ENCODE peak calls at places on chromosomes 16 and 17, in ten cellular contexts. One of them, this sample, is unnamed. For H3K36me3, the result is how much of the 10 kb centered on the place peaks cover.

GRCh38 chr17:71726320-71726719 is 394.5 kb upstream of the SOX9 start:
- DNase-seq in naive thymus-derived CD4-positive, alpha-beta T cell: no peak
- DNase-seq in ovary: no peak
- DNase-seq in cardiac muscle cell: no peak
- DNase-seq in colonic mucosa: no peak
- DNase-seq in kidney: no peak
- DNase-seq in HepG2: no peak
- DNase-seq in MM.1S: no peak
- DNase-seq in GM23248: peak
- DNase-seq in SJSA1: no peak
- DNase-seq in this sample: no peak

GRCh38 chr17:6061290-6061689 is 8.9 kb upstream of the WSCD1 start:
- DNase-seq in HepG2: peak
- DNase-seq in colonic mucosa: no peak
- DNase-seq in GM23248: peak
- DNase-seq in MM.1S: no peak
- DNase-seq in cardiac muscle cell: no peak
- DNase-seq in SJSA1: peak
- DNase-seq in kidney: peak
- DNase-seq in naive thymus-derived CD4-positive, alpha-beta T cell: no peak
- DNase-seq in ovary: no peak
- DNase-seq in this sample: no peak

GRCh38 chr17:6471531-6472465 is 27.5 kb downstream of the PIMREG start:
- DNase-seq in naive thymus-derived CD4-positive, alpha-beta T cell: no peak
- DNase-seq in colonic mucosa: no peak
- DNase-seq in HepG2: no peak
- DNase-seq in ovary: peak
- DNase-seq in GM23248: peak
- DNase-seq in SJSA1: peak
- DNase-seq in MM.1S: no peak
- DNase-seq in kidney: no peak
- DNase-seq in cardiac muscle cell: no peak
- DNase-seq in this sample: no peak

GRCh38 chr17:15490634-15491261 is 23.3 kb upstream of the CDRT4 start:
- DNase-seq in MM.1S: no peak
- DNase-seq in SJSA1: peak
- DNase-seq in HepG2: no peak
- DNase-seq in ovary: peak
- DNase-seq in cardiac muscle cell: peak
- DNase-seq in kidney: peak
- DNase-seq in naive thymus-derived CD4-positive, alpha-beta T cell: no peak
- DNase-seq in colonic mucosa: peak
- DNase-seq in GM23248: peak
- DNase-seq in this sample: peak

GRCh38 chr16:27097671-27098275 is 31.0 kb downstream of the C16orf82 start:
- DNase-seq in MM.1S: no peak
- DNase-seq in ovary: no peak
- DNase-seq in HepG2: no peak
- DNase-seq in colonic mucosa: no peak
- DNase-seq in cardiac muscle cell: no peak
- DNase-seq in GM23248: peak
- DNase-seq in naive thymus-derived CD4-positive, alpha-beta T cell: no peak
- DNase-seq in SJSA1: no peak
- DNase-seq in kidney: peak
- DNase-seq in this sample: peak

GRCh38 chr16:4664538-4665418 is 28.6 kb upstream of the NUDT16L1 start:
- DNase-seq in ovary: peak
- DNase-seq in GM23248: no peak
- DNase-seq in kidney: no peak
- DNase-seq in colonic mucosa: peak
- DNase-seq in HepG2: peak
- DNase-seq in SJSA1: no peak
- DNase-seq in naive thymus-derived CD4-positive, alpha-beta T cell: peak
- DNase-seq in cardiac muscle cell: no peak
- DNase-seq in MM.1S: peak
- DNase-seq in this sample: no peak

GRCh38 chr17:45776896-45777295 is 7.2 kb upstream of the CRHR1 start:
- DNase-seq in cardiac muscle cell: no peak
- DNase-seq in ovary: no peak
- DNase-seq in MM.1S: no peak
- DNase-seq in SJSA1: no peak
- DNase-seq in naive thymus-derived CD4-positive, alpha-beta T cell: no peak
- DNase-seq in colonic mucosa: no peak
- DNase-seq in GM23248: no peak
- DNase-seq in HepG2: no peak
- DNase-seq in kidney: no peak
- DNase-seq in this sample: no peak

GRCh38 chr17:17922198-17922901 is 49.9 kb downstream of the TOM1L2 start:
- DNase-seq in ovary: no peak
- DNase-seq in kidney: no peak
- DNase-seq in HepG2: no peak
- DNase-seq in colonic mucosa: no peak
- DNase-seq in GM23248: no peak
- DNase-seq in cardiac muscle cell: peak
- DNase-seq in SJSA1: no peak
- DNase-seq in MM.1S: no peak
- DNase-seq in naive thymus-derived CD4-positive, alpha-beta T cell: no peak
- DNase-seq in this sample: no peak

GRCh38 chr17:31521632-31522283 is 130.3 kb downstream of the RAB11FIP4 start:
- DNase-seq in colonic mucosa: no peak
- DNase-seq in GM23248: no peak
- DNase-seq in SJSA1: no peak
- DNase-seq in MM.1S: no peak
- DNase-seq in cardiac muscle cell: no peak
- DNase-seq in kidney: no peak
- DNase-seq in naive thymus-derived CD4-positive, alpha-beta T cell: no peak
- DNase-seq in HepG2: no peak
- DNase-seq in ovary: no peak
- DNase-seq in this sample: no peak

GRCh38 chr16:68843482-68844210 is at the start of gene TANGO6:
- DNase-seq in MM.1S: peak
- DNase-seq in kidney: peak
- DNase-seq in cardiac muscle cell: peak
- DNase-seq in ovary: peak
- DNase-seq in colonic mucosa: peak
- DNase-seq in naive thymus-derived CD4-positive, alpha-beta T cell: peak
- DNase-seq in SJSA1: peak
- DNase-seq in HepG2: peak
- DNase-seq in GM23248: peak
- DNase-seq in this sample: peak

DNA sequence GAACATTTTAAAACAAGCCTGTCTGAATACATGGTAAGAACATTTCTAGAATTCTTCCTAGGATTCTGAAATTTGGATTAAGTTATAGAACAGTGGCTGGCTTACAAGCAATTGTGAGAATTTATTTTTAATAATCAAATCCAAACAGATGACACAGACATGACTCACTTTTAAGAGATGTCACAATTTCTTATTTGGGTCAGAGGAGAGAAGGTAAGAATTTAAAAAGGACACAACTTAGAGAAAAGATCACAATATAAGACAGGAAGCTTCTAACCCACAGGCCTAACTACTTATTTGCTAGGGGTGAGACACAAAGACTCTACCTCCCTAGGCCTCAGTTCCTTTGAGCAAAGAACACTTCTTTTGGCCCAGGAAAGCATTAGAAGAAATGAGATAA is 32.7 kb downstream of the ZZEF1 start:
- DNase-seq in ovary: no peak
- DNase-seq in SJSA1: peak
- DNase-seq in naive thymus-derived CD4-positive, alpha-beta T cell: no peak
- DNase-seq in colonic mucosa: no peak
- DNase-seq in cardiac muscle cell: no peak
- DNase-seq in GM23248: peak
- DNase-seq in HepG2: no peak
- DNase-seq in MM.1S: no peak
- DNase-seq in kidney: no peak
- DNase-seq in this sample: no peak
- H3K36me3 ChIP-seq in ovary: under half
- H3K36me3 ChIP-seq in SJSA1: half or more
- H3K36me3 ChIP-seq in naive thymus-derived CD4-positive, alpha-beta T cell: half or more
- H3K36me3 ChIP-seq in colonic mucosa: under half
- H3K36me3 ChIP-seq in cardiac muscle cell: half or more
- H3K36me3 ChIP-seq in GM23248: under half
- H3K36me3 ChIP-seq in HepG2: half or more
- H3K36me3 ChIP-seq in MM.1S: under half
- H3K36me3 ChIP-seq in kidney: under half
- H3K36me3 ChIP-seq in this sample: half or more

GRCh38 chr16:23679986-23680336 is 1.3 kb downstream of the PLK1 start:
- DNase-seq in HepG2: no peak
- DNase-seq in GM23248: no peak
- DNase-seq in kidney: no peak
- DNase-seq in ovary: no peak
- DNase-seq in cardiac muscle cell: no peak
- DNase-seq in SJSA1: no peak
- DNase-seq in colonic mucosa: no peak
- DNase-seq in MM.1S: peak
- DNase-seq in naive thymus-derived CD4-positive, alpha-beta T cell: no peak
- DNase-seq in this sample: no peak

GRCh38 chr16:23682181-23682580 is 3.5 kb downstream of the PLK1 start:
- DNase-seq in ovary: no peak
- DNase-seq in colonic mucosa: no peak
- DNase-seq in SJSA1: no peak
- DNase-seq in kidney: no peak
- DNase-seq in MM.1S: no peak
- DNase-seq in GM23248: peak
- DNase-seq in cardiac muscle cell: no peak
- DNase-seq in HepG2: no peak
- DNase-seq in naive thymus-derived CD4-positive, alpha-beta T cell: no peak
- DNase-seq in this sample: no peak

GRCh38 chr16:23679274-23679985 is 741 bp downstream of the PLK1 start:
- DNase-seq in kidney: no peak
- DNase-seq in colonic mucosa: peak
- DNase-seq in naive thymus-derived CD4-positive, alpha-beta T cell: no peak
- DNase-seq in SJSA1: peak
- DNase-seq in GM23248: no peak
- DNase-seq in MM.1S: peak
- DNase-seq in ovary: no peak
- DNase-seq in HepG2: peak
- DNase-seq in cardiac muscle cell: peak
- DNase-seq in this sample: no peak

GRCh38 chr16:23676924-23677480 is 1.7 kb upstream of the PLK1 start:
- DNase-seq in MM.1S: no peak
- DNase-seq in kidney: no peak
- DNase-seq in GM23248: peak
- DNase-seq in ovary: no peak
- DNase-seq in SJSA1: no peak
- DNase-seq in HepG2: no peak
- DNase-seq in naive thymus-derived CD4-positive, alpha-beta T cell: no peak
- DNase-seq in colonic mucosa: peak
- DNase-seq in cardiac muscle cell: no peak
- DNase-seq in this sample: no peak

GRCh38 chr16:23678430-23679273 is at the start of gene PLK1:
- DNase-seq in colonic mucosa: peak
- DNase-seq in cardiac muscle cell: peak
- DNase-seq in MM.1S: peak
- DNase-seq in kidney: peak
- DNase-seq in ovary: peak
- DNase-seq in GM23248: peak
- DNase-seq in HepG2: peak
- DNase-seq in SJSA1: peak
- DNase-seq in naive thymus-derived CD4-positive, alpha-beta T cell: peak
- DNase-seq in this sample: peak
- H3K36me3 ChIP-seq in colonic mucosa: under half
- H3K36me3 ChIP-seq in cardiac muscle cell: under half
- H3K36me3 ChIP-seq in MM.1S: under half
- H3K36me3 ChIP-seq in kidney: under half
- H3K36me3 ChIP-seq in ovary: under half
- H3K36me3 ChIP-seq in GM23248: under half
- H3K36me3 ChIP-seq in HepG2: under half
- H3K36me3 ChIP-seq in SJSA1: half or more
- H3K36me3 ChIP-seq in naive thymus-derived CD4-positive, alpha-beta T cell: under half
- H3K36me3 ChIP-seq in this sample: under half

DNA sequence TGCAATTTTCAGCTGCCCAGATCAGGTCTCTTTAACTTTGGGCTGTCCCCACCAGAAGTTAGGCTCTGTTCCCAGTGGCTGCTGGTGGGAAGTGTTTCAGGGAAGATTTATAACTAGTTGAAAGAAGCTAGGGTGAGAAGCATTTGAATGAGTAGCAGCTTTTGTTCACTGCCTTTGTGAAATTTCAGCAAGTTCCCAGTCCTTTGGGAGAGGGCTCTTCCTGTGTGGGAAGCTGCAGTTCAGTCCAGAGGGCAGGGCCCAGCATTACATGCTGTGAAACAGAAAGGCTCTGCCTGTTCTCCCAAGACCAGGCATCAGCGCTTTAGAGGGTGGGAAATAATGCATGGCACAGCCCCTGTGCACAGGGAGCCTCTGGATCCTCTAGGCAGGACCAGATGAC is 17.8 kb downstream of the PROCA1 start:
- DNase-seq in HepG2: no peak
- DNase-seq in kidney: no peak
- DNase-seq in SJSA1: no peak
- DNase-seq in ovary: no peak
- DNase-seq in naive thymus-derived CD4-positive, alpha-beta T cell: no peak
- DNase-seq in GM23248: no peak
- DNase-seq in colonic mucosa: no peak
- DNase-seq in cardiac muscle cell: no peak
- DNase-seq in MM.1S: no peak
- DNase-seq in this sample: no peak
- H3K36me3 ChIP-seq in HepG2: half or more
- H3K36me3 ChIP-seq in kidney: half or more
- H3K36me3 ChIP-seq in SJSA1: half or more
- H3K36me3 ChIP-seq in ovary: under half
- H3K36me3 ChIP-seq in naive thymus-derived CD4-positive, alpha-beta T cell: half or more
- H3K36me3 ChIP-seq in GM23248: half or more
- H3K36me3 ChIP-seq in colonic mucosa: under half
- H3K36me3 ChIP-seq in cardiac muscle cell: half or more
- H3K36me3 ChIP-seq in MM.1S: under half
- H3K36me3 ChIP-seq in this sample: half or more

GRCh38 chr17:81046131-81046769 is 11.3 kb downstream of the BAIAP2 start:
- DNase-seq in ovary: no peak
- DNase-seq in SJSA1: no peak
- DNase-seq in GM23248: no peak
- DNase-seq in MM.1S: no peak
- DNase-seq in naive thymus-derived CD4-positive, alpha-beta T cell: no peak
- DNase-seq in kidney: peak
- DNase-seq in cardiac muscle cell: no peak
- DNase-seq in colonic mucosa: no peak
- DNase-seq in HepG2: no peak
- DNase-seq in this sample: no peak
- H3K36me3 ChIP-seq in ovary: under half
- H3K36me3 ChIP-seq in SJSA1: under half
- H3K36me3 ChIP-seq in GM23248: under half
- H3K36me3 ChIP-seq in MM.1S: under half
- H3K36me3 ChIP-seq in naive thymus-derived CD4-positive, alpha-beta T cell: under half
- H3K36me3 ChIP-seq in kidney: under half
- H3K36me3 ChIP-seq in cardiac muscle cell: under half
- H3K36me3 ChIP-seq in colonic mucosa: under half
- H3K36me3 ChIP-seq in HepG2: under half
- H3K36me3 ChIP-seq in this sample: under half